ENCODE peak calls at places on chromosome 22, in six cellular contexts. One of them, this sample, is unnamed. For H3K36me3, the result is how much of the 10 kb centered on the place peaks cover.

GRCh38 chr22:22989856-22990255 is 80.5 kb upstream of the GNAZ start:
- DNase-seq in colonic mucosa: no peak
- DNase-seq in GM23248: no peak
- DNase-seq in HCT116: no peak
- DNase-seq in IMR-90: no peak
- DNase-seq in PC-3: no peak
- DNase-seq in this sample: no peak

GRCh38 chr22:27880778-27881394 is 38.2 kb downstream of the PITPNB start:
- DNase-seq in colonic mucosa: peak
- DNase-seq in GM23248: peak
- DNase-seq in HCT116: peak
- DNase-seq in IMR-90: peak
- DNase-seq in PC-3: peak
- DNase-seq in this sample: peak

GRCh38 chr22:26394787-26395186 is 34.3 kb upstream of the ASPHD2 start:
- DNase-seq in colonic mucosa: no peak
- DNase-seq in GM23248: no peak
- DNase-seq in HCT116: no peak
- DNase-seq in IMR-90: no peak
- DNase-seq in PC-3: no peak
- DNase-seq in this sample: peak

GRCh38 chr22:20141186-20142077 is 9.4 kb downstream of the CCDC188 start:
- DNase-seq in colonic mucosa: no peak
- DNase-seq in GM23248: peak
- DNase-seq in HCT116: no peak
- DNase-seq in IMR-90: peak
- DNase-seq in PC-3: no peak
- DNase-seq in this sample: no peak

GRCh38 chr22:30948930-30949342 is 19.6 kb downstream of the MORC2 start:
- DNase-seq in colonic mucosa: no peak
- DNase-seq in GM23248: peak
- DNase-seq in HCT116: no peak
- DNase-seq in IMR-90: peak
- DNase-seq in PC-3: no peak
- DNase-seq in this sample: no peak

GRCh38 chr22:30591191-30591587 is 521 bp downstream of the PES1 start:
- DNase-seq in colonic mucosa: no peak
- DNase-seq in GM23248: peak
- DNase-seq in HCT116: no peak
- DNase-seq in IMR-90: peak
- DNase-seq in PC-3: no peak
- DNase-seq in this sample: no peak

GRCh38 chr22:37018815-37019308 is 385 bp downstream of the TST start:
- DNase-seq in colonic mucosa: peak
- DNase-seq in GM23248: peak
- DNase-seq in HCT116: no peak
- DNase-seq in IMR-90: peak
- DNase-seq in PC-3: peak
- DNase-seq in this sample: no peak

GRCh38 chr22:44119669-44120313 is 60.9 kb upstream of the PARVG start:
- DNase-seq in colonic mucosa: no peak
- DNase-seq in GM23248: no peak
- DNase-seq in HCT116: no peak
- DNase-seq in IMR-90: no peak
- DNase-seq in PC-3: no peak
- DNase-seq in this sample: no peak

GRCh38 chr22:30922151-30922611 is 46.4 kb downstream of the MORC2 start:
- DNase-seq in colonic mucosa: peak
- DNase-seq in GM23248: peak
- DNase-seq in HCT116: no peak
- DNase-seq in IMR-90: peak
- DNase-seq in PC-3: no peak
- DNase-seq in this sample: no peak

GRCh38 chr22:25478573-25478972 is 85.9 kb upstream of the GRK3 start:
- DNase-seq in colonic mucosa: no peak
- DNase-seq in GM23248: no peak
- DNase-seq in HCT116: no peak
- DNase-seq in IMR-90: no peak
- DNase-seq in PC-3: no peak
- DNase-seq in this sample: no peak

GRCh38 chr22:46066691-46067090 is 83.6 kb upstream of the PPARA start:
- DNase-seq in colonic mucosa: peak
- DNase-seq in GM23248: peak
- DNase-seq in HCT116: no peak
- DNase-seq in IMR-90: no peak
- DNase-seq in PC-3: peak
- DNase-seq in this sample: no peak

GRCh38 chr22:32475428-32476010 is 908 bp downstream of the FBXO7 start:
- DNase-seq in colonic mucosa: peak
- DNase-seq in GM23248: peak
- DNase-seq in HCT116: peak
- DNase-seq in IMR-90: no peak
- DNase-seq in PC-3: peak
- DNase-seq in this sample: no peak

GRCh38 chr22:31616315-31616980 is 45.6 kb downstream of the PISD start:
- DNase-seq in colonic mucosa: no peak
- DNase-seq in GM23248: no peak
- DNase-seq in HCT116: no peak
- DNase-seq in IMR-90: no peak
- DNase-seq in PC-3: no peak
- DNase-seq in this sample: no peak

GRCh38 chr22:43090130-43090789 is 1.1 kb upstream of the TTLL1 start:
- DNase-seq in colonic mucosa: peak
- DNase-seq in GM23248: peak
- DNase-seq in HCT116: peak
- DNase-seq in IMR-90: peak
- DNase-seq in PC-3: peak
- DNase-seq in this sample: no peak

GRCh38 chr22:28893810-28894209 is 10.4 kb downstream of the ZNRF3 start:
- DNase-seq in colonic mucosa: no peak
- DNase-seq in GM23248: no peak
- DNase-seq in HCT116: no peak
- DNase-seq in IMR-90: no peak
- DNase-seq in PC-3: no peak
- DNase-seq in this sample: no peak

GRCh38 chr22:46008836-46009596 is 32.1 kb upstream of the WNT7B start:
- DNase-seq in colonic mucosa: no peak
- DNase-seq in GM23248: no peak
- DNase-seq in HCT116: no peak
- DNase-seq in IMR-90: no peak
- DNase-seq in PC-3: no peak
- DNase-seq in this sample: no peak

GRCh38 chr22:39130152-39130704 is 22.3 kb downstream of the CBX7 start:
- DNase-seq in colonic mucosa: no peak
- DNase-seq in GM23248: no peak
- DNase-seq in HCT116: no peak
- DNase-seq in IMR-90: no peak
- DNase-seq in PC-3: no peak
- DNase-seq in this sample: no peak

GRCh38 chr22:19287889-19288288 is 3.6 kb downstream of the CLTCL1 start:
- DNase-seq in colonic mucosa: no peak
- DNase-seq in GM23248: peak
- DNase-seq in HCT116: no peak
- DNase-seq in IMR-90: peak
- DNase-seq in PC-3: peak
- DNase-seq in this sample: no peak

GRCh38 chr22:33653525-33654063 is 266.7 kb downstream of the LARGE1 start:
- DNase-seq in colonic mucosa: no peak
- DNase-seq in GM23248: no peak
- DNase-seq in HCT116: no peak
- DNase-seq in IMR-90: no peak
- DNase-seq in PC-3: no peak
- DNase-seq in this sample: no peak

GRCh38 chr22:45083659-45084305 is 74.0 kb upstream of the PHF21B start:
- DNase-seq in colonic mucosa: no peak
- DNase-seq in GM23248: peak
- DNase-seq in HCT116: no peak
- DNase-seq in IMR-90: peak
- DNase-seq in PC-3: peak
- DNase-seq in this sample: no peak

GRCh38 chr22:45879552-45879949 is 97.4 kb downstream of the WNT7B start:
- DNase-seq in colonic mucosa: no peak
- DNase-seq in GM23248: no peak
- DNase-seq in HCT116: no peak
- DNase-seq in IMR-90: no peak
- DNase-seq in PC-3: no peak
- DNase-seq in this sample: no peak

GRCh38 chr22:20607157-20607907 is 99.9 kb downstream of the MED15 start:
- DNase-seq in colonic mucosa: no peak
- DNase-seq in GM23248: no peak
- DNase-seq in HCT116: no peak
- DNase-seq in IMR-90: no peak
- DNase-seq in PC-3: no peak
- DNase-seq in this sample: no peak

GRCh38 chr22:22984967-22985366 is 85.4 kb upstream of the GNAZ start:
- DNase-seq in colonic mucosa: no peak
- DNase-seq in GM23248: no peak
- DNase-seq in HCT116: no peak
- DNase-seq in IMR-90: no peak
- DNase-seq in PC-3: no peak
- DNase-seq in this sample: no peak

GRCh38 chr22:40181323-40181722 is 3.6 kb downstream of the TNRC6B start:
- DNase-seq in colonic mucosa: no peak
- DNase-seq in GM23248: peak
- DNase-seq in HCT116: no peak
- DNase-seq in IMR-90: no peak
- DNase-seq in PC-3: no peak
- DNase-seq in this sample: no peak

GRCh38 chr22:38347944-38348750 is 30.9 kb upstream of the CSNK1E start:
- DNase-seq in colonic mucosa: no peak
- DNase-seq in GM23248: peak
- DNase-seq in HCT116: no peak
- DNase-seq in IMR-90: peak
- DNase-seq in PC-3: peak
- DNase-seq in this sample: no peak

GRCh38 chr22:43262990-43263644 is 76.2 kb upstream of the TTLL12 start:
- DNase-seq in colonic mucosa: no peak
- DNase-seq in GM23248: no peak
- DNase-seq in HCT116: no peak
- DNase-seq in IMR-90: no peak
- DNase-seq in PC-3: no peak
- DNase-seq in this sample: no peak

GRCh38 chr22:33922268-33922667 is 2.0 kb upstream of the LARGE1 start:
- DNase-seq in colonic mucosa: peak
- DNase-seq in GM23248: peak
- DNase-seq in HCT116: no peak
- DNase-seq in IMR-90: peak
- DNase-seq in PC-3: no peak
- DNase-seq in this sample: peak

GRCh38 chr22:31082606-31083376 is 1.7 kb downstream of the SMTN start:
- DNase-seq in colonic mucosa: peak
- DNase-seq in GM23248: peak
- DNase-seq in HCT116: peak
- DNase-seq in IMR-90: peak
- DNase-seq in PC-3: peak
- DNase-seq in this sample: no peak

GRCh38 chr22:30928401-30928800 is 40.2 kb downstream of the MORC2 start:
- DNase-seq in colonic mucosa: no peak
- DNase-seq in GM23248: no peak
- DNase-seq in HCT116: no peak
- DNase-seq in IMR-90: no peak
- DNase-seq in PC-3: no peak
- DNase-seq in this sample: no peak

GRCh38 chr22:37068859-37069258 is 17.3 kb downstream of the KCTD17 start:
- DNase-seq in colonic mucosa: no peak
- DNase-seq in GM23248: peak
- DNase-seq in HCT116: no peak
- DNase-seq in IMR-90: no peak
- DNase-seq in PC-3: no peak
- DNase-seq in this sample: no peak

GRCh38 chr22:41522813-41523212 is 21.5 kb downstream of the POLR3H start:
- DNase-seq in colonic mucosa: no peak
- DNase-seq in GM23248: no peak
- DNase-seq in HCT116: no peak
- DNase-seq in IMR-90: no peak
- DNase-seq in PC-3: no peak
- DNase-seq in this sample: no peak
- H3K36me3 ChIP-seq in colonic mucosa: under half
- H3K36me3 ChIP-seq in GM23248: under half
- H3K36me3 ChIP-seq in HCT116: under half
- H3K36me3 ChIP-seq in IMR-90: under half
- H3K36me3 ChIP-seq in PC-3: under half
- H3K36me3 ChIP-seq in this sample: half or more

DNA sequence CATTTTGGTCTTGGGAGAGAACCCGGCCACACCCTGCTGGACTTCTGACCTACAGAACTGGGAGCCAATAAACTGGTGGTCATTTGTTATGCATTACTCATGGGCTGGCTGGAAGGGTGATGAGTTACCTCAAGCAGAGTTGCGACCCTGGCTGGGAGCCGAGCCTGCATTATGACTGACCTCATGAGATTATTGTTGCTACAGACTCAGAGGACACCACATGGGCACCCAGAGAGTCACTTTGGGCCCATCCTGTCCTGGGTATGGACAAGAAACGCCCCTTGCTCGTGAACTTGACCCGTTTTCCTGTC is 531.7 kb downstream of the TBC1D22A start:
- DNase-seq in colonic mucosa: no peak
- DNase-seq in GM23248: peak
- DNase-seq in HCT116: no peak
- DNase-seq in IMR-90: peak
- DNase-seq in PC-3: peak
- DNase-seq in this sample: no peak
- H3K9ac ChIP-seq in colonic mucosa: no peak
- H3K9ac ChIP-seq in GM23248: no peak
- H3K9ac ChIP-seq in HCT116: no peak
- H3K9ac ChIP-seq in IMR-90: no peak
- H3K9ac ChIP-seq in PC-3: peak
- H3K9ac ChIP-seq in this sample: no peak

DNA sequence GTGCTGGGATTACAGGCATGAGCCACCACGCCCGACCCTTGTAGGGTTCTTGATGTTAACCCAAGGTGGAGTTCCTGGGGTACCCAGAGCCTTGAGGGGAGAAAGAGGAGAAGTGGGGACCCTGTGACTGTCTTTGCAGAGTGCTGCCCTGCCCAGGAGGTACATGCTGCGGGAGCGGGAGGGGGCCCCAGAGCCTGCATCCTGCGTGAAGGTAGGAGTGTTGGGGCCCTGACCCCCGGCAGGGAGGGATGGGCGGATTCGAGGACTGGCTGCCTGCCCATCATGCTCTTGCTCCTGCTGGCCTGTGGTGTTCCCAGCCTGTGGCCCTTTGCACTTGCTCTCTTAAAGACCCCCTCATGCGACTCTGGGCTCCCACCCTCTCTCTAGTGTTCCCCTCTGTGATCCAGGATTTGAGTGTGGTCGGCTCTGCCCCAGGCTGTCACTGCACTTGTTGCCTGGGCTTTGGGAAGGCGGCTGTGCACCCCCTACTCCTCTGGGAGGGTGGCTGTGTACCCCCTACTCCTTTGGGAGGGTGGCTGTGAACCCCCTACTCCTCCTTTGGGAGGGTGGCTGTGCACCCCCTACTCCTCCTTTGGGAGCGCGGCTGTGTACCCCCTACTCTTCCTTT is 4.5 kb downstream of the SCO2 start:
- DNase-seq in colonic mucosa: no peak
- DNase-seq in GM23248: no peak
- DNase-seq in HCT116: no peak
- DNase-seq in IMR-90: no peak
- DNase-seq in PC-3: no peak
- DNase-seq in this sample: no peak
- H3K36me3 ChIP-seq in colonic mucosa: under half
- H3K36me3 ChIP-seq in GM23248: under half
- H3K36me3 ChIP-seq in HCT116: under half
- H3K36me3 ChIP-seq in IMR-90: under half
- H3K36me3 ChIP-seq in PC-3: under half
- H3K36me3 ChIP-seq in this sample: half or more

GRCh38 chr22:17781319-17782031 is 7.2 kb upstream of the BID start:
- DNase-seq in colonic mucosa: no peak
- DNase-seq in GM23248: peak
- DNase-seq in HCT116: no peak
- DNase-seq in IMR-90: peak
- DNase-seq in PC-3: peak
- DNase-seq in this sample: no peak
- H3K9ac ChIP-seq in colonic mucosa: peak
- H3K9ac ChIP-seq in GM23248: peak
- H3K9ac ChIP-seq in HCT116: no peak
- H3K9ac ChIP-seq in IMR-90: no peak
- H3K9ac ChIP-seq in PC-3: no peak
- H3K9ac ChIP-seq in this sample: no peak

This sample was measured in NT2/D1.